ENCODE peak calls at places on chromosomes 7 and 10, in eight cellular contexts. H is D341Med; S is dorsolateral prefrontal cortex; K is GM10248; U is activated CD4-positive, alpha-beta T cell treated with anti-CD3 and anti-CD28 coated beads for 4 hours; F is stimulated activated CD8-positive, alpha-beta memory T cell treated with anti-CD3 and anti-CD28 coated beads, Interleukin-7, amount 100 ng/mL, for 24 hours; E is adrenal gland; P is H9. C is an unnamed sample.
A peak's percentile ranks its signal among the peaks of the same experiment; 100 is the strongest.

GRCh38 chr7:41085244-41085643 is 617.6 kb downstream of the INHBA start:
- DNase-seq in H (no peak), S (no peak), K (no peak), U (no peak), F (no peak), E (no peak), P (no peak), C (no peak)

GRCh38 chr10:94429049-94429707 is 26.8 kb downstream of the TBC1D12 start:
- DNase-seq in H (no peak), S (no peak), K (no peak), U (no peak), F (no peak), E (no peak), P (no peak), C (no peak)

GRCh38 chr7:141381794-141382453 is 169.3 kb upstream of the AGK start:
- DNase-seq in H (no peak), S (no peak), K (no peak), U (no peak), F (no peak), E (no peak), P (no peak), C (no peak)

GRCh38 chr10:74753295-74754211 is 72.8 kb upstream of the KAT6B start:
- DNase-seq in H (no peak), S (no peak), K (no peak), U (no peak), F (no peak), E (peak; percentile 48), P (peak; percentile 39), C (no peak)

GRCh38 chr7:29988391-29989256 is 977 bp downstream of the SCRN1 start:
- DNase-seq in H (peak; percentile 76), S (no peak), K (peak; percentile 59), U (peak; percentile 11), F (no peak), E (peak; percentile 36), P (peak; percentile 68), C (no peak)

GRCh38 chr10:132351611-132352010 is 19.6 kb downstream of the LRRC27 start:
- DNase-seq in H (no peak), S (no peak), K (no peak), U (no peak), F (no peak), E (no peak), P (no peak), C (no peak)

GRCh38 chr10:48236199-48236621 is 38.3 kb downstream of the FRMPD2 start:
- DNase-seq in H (no peak), S (no peak), K (no peak), U (no peak), F (no peak), E (no peak), P (peak; percentile 32), C (no peak)

GRCh38 chr7:94301024-94301588 is 93.6 kb upstream of the COL1A2 start:
- DNase-seq in H (no peak), S (no peak), K (no peak), U (no peak), F (no peak), E (peak; percentile 88), P (peak; percentile 86), C (no peak)

GRCh38 chr7:47335557-47336177 is 246.2 kb downstream of the TNS3 start:
- DNase-seq in H (no peak), S (no peak), K (no peak), U (no peak), F (no peak), E (no peak), P (no peak), C (no peak)

GRCh38 chr7:97003262-97004236 is 1.8 kb upstream of the DLX6 start:
- DNase-seq in H (no peak), S (no peak), K (no peak), U (no peak), F (no peak), E (no peak), P (peak; percentile 38), C (no peak)

GRCh38 chr10:30114871-30115270 is 55.5 kb upstream of the JCAD start:
- DNase-seq in H (no peak), S (no peak), K (no peak), U (no peak), F (no peak), E (peak; percentile 21), P (no peak), C (peak; percentile 47)

GRCh38 chr7:16078076-16078952 is 343.0 kb downstream of the CRPPA start:
- DNase-seq in H (peak; percentile 39), S (no peak), K (peak; percentile 16), U (peak; percentile 5), F (no peak), E (peak; percentile 40), P (no peak), C (peak; percentile 27)